ENCODE peak calls at places on chromosomes 13 and 19, in five cellular contexts. L is GM10248, A is WERI-Rb-1, R is stomach, O is osteoblast. P is an unnamed sample.

GRCh38 chr13:59584101-59584500 is 579.6 kb downstream of the DIAPH3 start:
- DNase-seq in L (no peak), A (no peak), R (no peak), O (no peak), P (no peak)

GRCh38 chr19:6412111-6412999 is 12.3 kb downstream of the KHSRP start:
- DNase-seq in L (peak), A (peak), R (peak), O (peak), P (peak)

GRCh38 chr13:112207124-112207523 is 140.2 kb downstream of the SOX1 start:
- DNase-seq in L (no peak), A (no peak), R (no peak), O (no peak), P (no peak)

GRCh38 chr13:112770504-112770903 is 80.7 kb downstream of the ATP11A start:
- DNase-seq in L (no peak), A (no peak), R (no peak), O (peak), P (no peak)

GRCh38 chr19:47226426-47227346 is 4.3 kb downstream of the BBC3 start:
- DNase-seq in L (peak), A (peak), R (peak), O (peak), P (peak)

GRCh38 chr13:85236431-85236830 is 562.8 kb downstream of the SLITRK6 start:
- DNase-seq in L (no peak), A (no peak), R (no peak), O (no peak), P (no peak)

GRCh38 chr13:102721800-102722231 is 27.0 kb upstream of the METTL21C start:
- DNase-seq in L (no peak), A (no peak), R (no peak), O (peak), P (no peak)

GRCh38 chr13:32647926-32648325 is 61.7 kb downstream of the PDS5B start:
- DNase-seq in L (no peak), A (no peak), R (no peak), O (no peak), P (no peak)

GRCh38 chr13:84962141-84962750 is 837.0 kb downstream of the SLITRK6 start:
- DNase-seq in L (no peak), A (no peak), R (no peak), O (no peak), P (no peak)

GRCh38 chr19:43812689-43813088 is 10.4 kb upstream of the LYPD5 start:
- DNase-seq in L (no peak), A (no peak), R (no peak), O (no peak), P (no peak)

DNA sequence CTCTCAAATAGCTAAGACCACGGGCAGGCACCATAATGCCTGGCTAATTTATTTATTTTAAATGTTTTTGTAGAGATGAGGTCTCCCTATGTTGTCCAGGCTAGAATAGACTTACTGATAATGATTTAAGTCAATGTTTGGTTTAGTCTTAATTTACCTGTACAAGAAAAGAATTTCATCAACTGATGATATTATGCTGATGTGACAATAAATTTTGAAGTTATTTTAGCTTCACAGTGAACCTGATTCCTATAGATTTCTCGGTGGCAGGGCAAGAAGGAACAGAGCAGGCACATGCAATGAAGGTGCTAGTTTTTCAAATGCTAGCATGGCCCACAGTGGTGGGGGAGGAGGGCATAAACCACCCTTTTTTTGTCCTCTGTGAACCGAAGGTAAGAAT is 42.6 kb upstream of the CBY2 start:
- DNase-seq in L (no peak), A (no peak), R (no peak), O (no peak), P (no peak)
- TF ChIP-seq CTCF in L (no peak), A (no peak), R (no peak), O (no peak), P (no peak)

GRCh38 chr19:19110410-19111137 is 27.7 kb downstream of the TMEM161A start:
- DNase-seq in L (peak), A (no peak), R (no peak), O (peak), P (peak)
- TF ChIP-seq CTCF in L (peak), A (no peak), R (no peak), O (no peak), P (peak)

GRCh38 chr13:97366172-97366688 is 67.7 kb upstream of the RAP2A start:
- DNase-seq in L (no peak), A (no peak), R (no peak), O (no peak), P (no peak)
- TF ChIP-seq CTCF in L (peak), A (peak), R (no peak), O (peak), P (peak)

DNA sequence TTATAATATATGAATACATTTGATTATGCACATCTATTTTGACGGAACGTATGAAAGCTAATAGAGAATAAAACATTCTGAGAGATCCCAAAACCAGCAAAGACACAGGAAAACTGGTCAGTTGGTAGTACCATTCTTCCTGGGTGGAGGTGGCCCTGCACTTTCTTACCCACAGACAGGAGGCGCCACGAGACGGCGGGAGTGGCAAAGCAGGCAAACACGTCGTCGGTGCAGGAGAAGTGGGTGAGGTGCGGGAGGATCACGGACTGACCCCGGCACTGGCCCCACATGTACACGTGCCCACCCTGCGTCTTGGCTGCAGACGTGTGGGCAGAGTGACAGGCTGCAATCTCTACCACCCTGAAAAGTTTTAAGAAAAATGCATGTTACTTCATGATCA is 36.1 kb downstream of the RCBTB1 start:
- DNase-seq in L (no peak), A (no peak), R (no peak), O (no peak), P (no peak)
- TF ChIP-seq CTCF in L (no peak), A (peak), R (no peak), O (no peak), P (no peak)

GRCh38 chr19:32345261-32346207 is at the start of gene ZNF507:
- DNase-seq in L (peak), A (peak), R (peak), O (peak), P (peak)
- TF ChIP-seq CTCF in L (peak), A (no peak), R (no peak), O (peak), P (peak)